ENCODE peak calls at places on chromosome 14, in four cellular contexts. M is IMR-90, Q is K562, A is GM12878. Y is an unnamed sample.

GRCh38 chr14:67269338-67270060 is 28.3 kb downstream of the PALS1 start:
- DNase-seq in M (peak), A (no peak), Q (no peak), Y (peak)

GRCh38 chr14:21070610-21071224 is 613 bp downstream of the ARHGEF40 start:
- DNase-seq in Q (peak), A (no peak), M (peak), Y (peak)

GRCh38 chr14:99579903-99580570 is 24.0 kb downstream of the CCDC85C start:
- DNase-seq in Q (peak), M (peak), A (no peak), Y (peak)

GRCh38 chr14:97485172-97485571 is 688.0 kb downstream of the VRK1 start:
- DNase-seq in Q (no peak), A (no peak), M (no peak), Y (no peak)

GRCh38 chr14:67746927-67747326 is 45.2 kb downstream of the RDH12 start:
- DNase-seq in Q (no peak), A (peak), M (no peak), Y (no peak)

GRCh38 chr14:54815016-54815415 is 87.6 kb downstream of the GCH1 start:
- DNase-seq in Q (no peak), M (peak), A (no peak), Y (no peak)

GRCh38 chr14:32230181-32230580 is 27.1 kb upstream of the RNU6-8 start:
- DNase-seq in A (no peak), M (peak), Q (no peak), Y (no peak)

GRCh38 chr14:78566017-78566858 is 396.1 kb downstream of the NRXN3 start:
- DNase-seq in M (peak), A (peak), Q (peak), Y (peak)

GRCh38 chr14:22991852-22992251 is 9.5 kb upstream of the AJUBA start:
- DNase-seq in M (no peak), Q (no peak), A (no peak), Y (no peak)

GRCh38 chr14:28719130-28719529 is 47.5 kb upstream of the FOXG1 start:
- DNase-seq in A (no peak), M (no peak), Q (no peak), Y (no peak)

GRCh38 chr14:89249972-89250371 is 167.1 kb downstream of the FOXN3 start:
- DNase-seq in A (no peak), Q (no peak), M (no peak), Y (no peak)

GRCh38 chr14:61477845-61478438 is 156.6 kb downstream of the PRKCH start:
- DNase-seq in M (peak), Q (no peak), A (no peak), Y (peak)

GRCh38 chr14:31420013-31420318 is 384 bp downstream of the HEATR5A start:
- DNase-seq in A (no peak), M (no peak), Q (peak), Y (no peak)

GRCh38 chr14:21382886-21383847 is 652 bp downstream of the SUPT16H start:
- DNase-seq in Q (peak), M (peak), A (no peak), Y (peak)

GRCh38 chr14:50668008-50668851 is at the start of gene SAV1:
- DNase-seq in M (peak), A (no peak), Q (peak), Y (peak)

GRCh38 chr14:63564318-63564717 is 21.1 kb upstream of the PPP2R5E start:
- DNase-seq in Q (no peak), A (no peak), M (no peak), Y (no peak)

GRCh38 chr14:52131640-52132320 is 62.9 kb upstream of the NID2 start:
- DNase-seq in A (peak), M (peak), Q (peak), Y (peak)

GRCh38 chr14:63962896-63963295 is 110.1 kb downstream of the SYNE2 start:
- DNase-seq in A (no peak), M (peak), Q (no peak), Y (no peak)

GRCh38 chr14:50920482-50921225 is 23.6 kb downstream of the PYGL start:
- DNase-seq in Q (no peak), A (no peak), M (peak), Y (no peak)

DNA sequence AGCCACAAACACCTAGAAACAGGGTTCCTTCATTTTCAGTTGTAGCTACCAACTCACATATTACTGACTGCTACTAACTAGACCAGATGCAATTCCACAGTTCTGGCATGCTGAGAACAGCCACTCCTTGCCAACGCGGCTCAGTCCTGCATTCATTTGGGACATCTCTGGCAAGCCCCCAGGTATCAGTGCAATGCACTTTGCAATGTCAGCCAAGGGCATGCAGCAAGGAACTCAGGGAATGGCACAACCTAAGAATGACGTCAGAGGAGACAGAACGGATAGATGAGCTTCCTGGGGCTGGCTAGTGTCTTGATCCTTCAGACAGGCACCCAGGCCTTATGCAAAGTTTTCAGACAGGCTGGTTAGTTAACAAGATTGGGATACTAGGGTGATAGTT is 29.6 kb downstream of the MAP3K9 start:
- DNase-seq in A (no peak), Q (no peak), M (no peak), Y (no peak)
- H3K4me2 ChIP-seq in A (peak), Q (no peak), M (no peak), Y (no peak)

DNA sequence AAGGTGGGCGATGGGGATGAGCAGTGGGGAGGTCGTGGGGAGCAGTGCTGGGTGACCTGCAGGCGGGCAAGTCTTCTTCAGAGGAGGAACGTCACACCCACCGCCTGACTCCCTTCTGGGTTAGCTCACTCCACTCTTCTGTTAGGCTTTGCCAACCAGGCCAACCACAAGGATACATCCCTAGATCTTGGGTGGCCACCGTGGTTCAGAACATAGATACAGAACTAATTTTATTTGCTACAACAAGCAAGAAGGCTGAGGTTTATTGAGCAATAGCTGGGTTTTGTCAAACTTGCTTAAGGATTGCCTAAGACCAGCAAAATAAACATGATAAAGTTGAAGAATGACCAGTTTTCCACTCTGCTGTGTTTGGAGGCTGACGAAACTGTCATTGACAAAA is 109.4 kb downstream of the DACT1 start:
- DNase-seq in Q (no peak), M (peak), A (no peak), Y (no peak)
- TF ChIP-seq FOS in Q (no peak), M (no peak), A (no peak), Y (no peak)

DNA sequence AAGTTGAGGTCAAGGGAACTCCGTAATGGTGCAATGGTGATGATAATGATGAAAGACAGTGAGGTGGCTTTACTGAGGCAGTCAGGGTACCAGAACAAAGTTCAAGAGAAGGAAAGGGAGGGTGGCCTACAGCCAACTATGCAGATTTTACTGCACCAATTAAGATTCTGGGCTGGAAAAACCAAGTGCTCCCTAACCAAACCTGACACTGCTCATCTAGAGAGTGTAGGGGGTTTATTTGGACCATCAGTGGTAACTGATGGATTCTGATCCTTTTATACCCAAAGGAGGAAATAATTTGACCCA is 387 bp downstream of the LRRC9 start:
- DNase-seq in Q (no peak), M (no peak), A (no peak), Y (no peak)
- H3K4me2 ChIP-seq in Q (no peak), M (no peak), A (no peak), Y (no peak)

DNA sequence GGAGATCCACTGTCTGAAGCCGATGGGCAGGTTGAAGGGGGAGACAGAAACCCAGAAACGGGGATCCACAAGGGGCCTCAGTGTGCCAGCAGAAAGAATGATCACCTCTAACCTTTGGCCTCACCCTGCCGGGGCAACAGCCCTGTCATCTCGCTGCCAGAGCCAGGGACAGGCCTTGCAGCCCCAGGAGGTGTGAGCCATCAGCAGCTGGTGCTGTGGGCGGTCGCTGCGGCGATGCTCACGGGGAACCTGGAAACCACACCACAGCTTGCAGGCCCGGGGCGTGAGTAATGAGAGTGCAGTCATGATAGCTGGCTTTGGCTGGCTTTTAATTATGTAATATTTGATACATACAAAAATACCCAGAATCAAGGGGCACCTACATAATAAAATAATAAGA is 4.7 kb upstream of the TTC7B start:
- DNase-seq in A (no peak), Q (no peak), M (peak), Y (no peak)
- TF ChIP-seq FOS in A (no peak), Q (no peak), M (no peak), Y (no peak)

GRCh38 chr14:73807439-73807838 is 44.2 kb upstream of the PTGR2 start:
- DNase-seq in A (no peak), M (no peak), Q (no peak), Y (no peak)

GRCh38 chr14:73809386-73809785 is 42.2 kb upstream of the PTGR2 start:
- DNase-seq in A (no peak), M (no peak), Q (no peak), Y (no peak)

GRCh38 chr14:73810478-73811163 is 41.0 kb upstream of the PTGR2 start:
- DNase-seq in A (no peak), Q (no peak), M (no peak), Y (no peak)

GRCh38 chr14:73814158-73814557 is 37.5 kb upstream of the PTGR2 start:
- DNase-seq in Q (no peak), A (no peak), M (no peak), Y (no peak)

DNA sequence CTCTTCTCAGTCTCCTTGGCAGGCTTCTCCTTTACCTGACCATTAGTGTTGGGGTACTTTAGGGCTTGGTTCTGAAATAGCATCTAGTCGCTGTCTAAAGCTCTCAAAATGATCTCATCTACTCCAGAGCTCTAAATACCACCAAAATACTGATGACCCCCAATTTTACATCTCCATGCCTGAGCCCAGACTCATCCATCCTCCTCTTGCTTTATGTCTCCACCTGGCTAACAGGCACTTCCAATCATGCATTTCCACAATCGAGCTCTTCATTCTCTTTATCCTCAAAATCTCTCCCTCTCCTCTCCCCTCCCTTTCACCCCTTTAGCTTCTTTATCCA is 40.5 kb upstream of the PTGR2 start:
- DNase-seq in M (no peak), A (no peak), Q (no peak), Y (no peak)
- H3K4me2 ChIP-seq in M (no peak), A (no peak), Q (peak), Y (no peak)

GRCh38 chr14:47194051-47194450 is 481.4 kb downstream of the MDGA2 start:
- DNase-seq in Q (no peak), M (no peak), A (no peak), Y (peak)
- TF ChIP-seq FOS in Q (no peak), M (no peak), A (no peak), Y (peak)

DNA sequence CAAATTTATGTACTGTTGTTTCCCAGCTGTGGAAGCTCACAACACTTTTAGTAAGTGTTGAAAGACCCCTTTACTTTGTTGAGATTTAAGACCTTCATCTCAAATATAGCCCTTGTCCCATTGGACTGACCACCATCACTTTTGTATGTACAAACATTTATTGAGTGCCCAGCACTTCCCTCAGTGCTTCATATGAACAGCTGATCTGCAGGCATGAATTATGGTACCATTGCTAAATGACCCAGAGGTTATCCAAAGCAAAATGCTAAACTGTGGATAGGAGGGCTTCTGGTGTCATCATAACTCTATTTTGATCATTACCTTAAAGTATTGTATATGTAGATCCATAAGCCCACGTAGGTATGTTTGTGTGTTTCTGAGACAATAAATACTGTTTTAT is 285.7 kb upstream of the RGS6 start:
- DNase-seq in M (no peak), A (no peak), Q (no peak), Y (no peak)
- H3K4me2 ChIP-seq in M (no peak), A (no peak), Q (no peak), Y (no peak)

DNA sequence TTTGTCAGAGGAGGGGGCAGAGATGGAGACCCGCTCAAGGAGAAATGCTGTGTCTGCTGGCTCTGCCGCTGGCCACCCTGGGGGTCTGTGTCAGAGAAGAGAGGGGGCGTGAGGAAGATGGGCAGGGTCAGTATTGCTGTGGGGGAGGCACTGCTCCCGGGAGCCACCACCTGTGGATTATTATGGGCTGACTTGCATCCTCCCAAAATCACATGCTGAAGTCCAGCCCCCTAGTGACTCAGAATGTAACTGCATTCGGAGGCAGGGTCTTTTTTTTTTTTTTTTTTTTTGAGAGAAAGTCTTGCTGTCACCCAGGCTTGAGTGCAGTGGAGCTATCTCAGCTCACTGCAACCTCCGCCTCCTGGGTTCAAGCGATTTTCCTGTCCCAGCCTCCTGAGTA is 12.3 kb downstream of the ABCD4 start:
- DNase-seq in A (no peak), Q (peak), M (peak), Y (peak)
- TF ChIP-seq FOS in A (no peak), Q (no peak), M (no peak), Y (no peak)

Y was measured in endothelial cell of umbilical vein.